ENCODE peak calls at places on chromosomes 4 and X, in six cellular contexts. D is aorta; T is heart right ventricle; I is tibial nerve; Z is Peyer's patch; L is CD4-positive, alpha-beta memory T cell. G is an unnamed sample.

GRCh38 chrX:78437621-78438020 is 110.2 kb upstream of the CYSLTR1 start:
- DNase-seq in D (no peak), T (no peak), I (no peak), Z (no peak), L (no peak), G (no peak)

GRCh38 chrX:149274516-149275105 is 230.5 kb downstream of the IDS start:
- DNase-seq in D (no peak), T (no peak), I (no peak), Z (no peak), L (no peak), G (no peak)

GRCh38 chrX:40158036-40158706 is 60.4 kb upstream of the BCOR start:
- DNase-seq in D (peak), T (no peak), I (no peak), Z (no peak), L (no peak), G (no peak)

GRCh38 chr4:41640905-41641304 is 102.9 kb downstream of the LIMCH1 start:
- DNase-seq in D (no peak), T (no peak), I (no peak), Z (no peak), L (no peak), G (no peak)

GRCh38 chrX:45758319-45758718 is 557.6 kb upstream of the DIPK2B start:
- DNase-seq in D (peak), T (no peak), I (no peak), Z (peak), L (peak), G (peak)

GRCh38 chrX:44400588-44400987 is 57.1 kb upstream of the EFHC2 start:
- DNase-seq in D (no peak), T (no peak), I (no peak), Z (no peak), L (no peak), G (no peak)

GRCh38 chrX:14528629-14529287 is 578 bp upstream of the GLRA2 start:
- DNase-seq in D (peak), T (peak), I (peak), Z (no peak), L (peak), G (peak)

GRCh38 chrX:150361777-150362351 is 1.3 kb upstream of the MAMLD1 start:
- DNase-seq in D (peak), T (peak), I (no peak), Z (no peak), L (peak), G (no peak)

GRCh38 chr4:5156677-5157076 is 105.4 kb downstream of the STK32B start:
- DNase-seq in D (no peak), T (no peak), I (no peak), Z (no peak), L (no peak), G (no peak)

GRCh38 chrX:45743081-45743533 is 542.4 kb upstream of the DIPK2B start:
- DNase-seq in D (no peak), T (no peak), I (no peak), Z (no peak), L (no peak), G (no peak)

GRCh38 chrX:109826954-109827708 is 94.1 kb upstream of the ACSL4 start:
- DNase-seq in D (no peak), T (no peak), I (no peak), Z (no peak), L (no peak), G (no peak)

GRCh38 chrX:152987801-152988200 is 6.1 kb downstream of the PNMA5 start:
- DNase-seq in D (no peak), T (no peak), I (no peak), Z (no peak), L (no peak), G (no peak)

GRCh38 chrX:100090931-100091330 is 319.1 kb downstream of the PCDH19 start:
- DNase-seq in D (no peak), T (no peak), I (no peak), Z (no peak), L (no peak), G (no peak)

GRCh38 chr4:185772391-185773093 is 39.5 kb downstream of the SORBS2 start:
- DNase-seq in D (no peak), T (no peak), I (no peak), Z (no peak), L (no peak), G (no peak)

GRCh38 chr4:185773419-185773818 is 38.6 kb downstream of the SORBS2 start:
- DNase-seq in D (peak), T (peak), I (no peak), Z (no peak), L (no peak), G (no peak)

GRCh38 chr4:185775792-185776555 is 36.0 kb downstream of the SORBS2 start:
- DNase-seq in D (no peak), T (no peak), I (no peak), Z (no peak), L (no peak), G (no peak)

GRCh38 chr4:185774815-185775684 is 36.9 kb downstream of the SORBS2 start:
- DNase-seq in D (peak), T (no peak), I (no peak), Z (no peak), L (no peak), G (no peak)

GRCh38 chr4:185774076-185774731 is 37.8 kb downstream of the SORBS2 start:
- DNase-seq in D (no peak), T (no peak), I (no peak), Z (no peak), L (no peak), G (no peak)
- H3K4me3 ChIP-seq in D (peak), T (peak), I (peak), Z (peak), L (no peak), G (no peak)

DNA sequence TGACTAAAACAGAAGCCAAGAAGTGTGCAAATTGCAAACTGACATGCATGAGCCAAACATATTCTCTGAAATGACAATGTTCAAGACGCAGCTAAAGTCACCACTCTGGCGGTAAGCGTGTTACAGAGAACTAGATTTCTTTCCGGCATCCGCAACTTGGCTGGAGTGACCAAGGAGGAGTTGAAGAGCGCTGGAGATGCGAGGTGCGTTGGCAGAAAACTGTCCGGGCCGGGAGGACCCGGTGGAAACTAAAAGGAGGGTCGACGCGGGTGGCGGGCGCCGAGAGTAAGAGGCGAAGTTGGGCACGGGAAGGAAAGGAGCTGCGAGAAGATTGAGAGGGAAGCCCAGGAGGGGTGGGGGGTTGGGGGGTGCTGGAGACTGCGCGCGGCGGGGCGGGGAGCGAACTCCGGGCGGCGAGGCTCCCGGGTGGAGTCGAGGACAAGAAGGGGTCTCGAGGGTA is 807 bp downstream of the SEL1L3 start:
- DNase-seq in D (peak), T (peak), I (no peak), Z (peak), L (peak), G (no peak)
- H3K27ac ChIP-seq in D (no peak), T (peak), I (peak), Z (peak), L (peak), G (peak)

GRCh38 chr4:153788419-153789276 is at the start of gene SFRP2:
- DNase-seq in D (peak), T (no peak), I (no peak), Z (no peak), L (no peak), G (no peak)

GRCh38 chr4:153784300-153784699 is 4.6 kb downstream of the SFRP2 start:
- DNase-seq in D (no peak), T (no peak), I (no peak), Z (no peak), L (no peak), G (no peak)

GRCh38 chr4:153788064-153788418 is 842 bp downstream of the SFRP2 start:
- DNase-seq in D (no peak), T (no peak), I (no peak), Z (no peak), L (no peak), G (no peak)

GRCh38 chr4:153787156-153787555 is 1.7 kb downstream of the SFRP2 start:
- DNase-seq in D (no peak), T (no peak), I (no peak), Z (no peak), L (no peak), G (no peak)

GRCh38 chr4:153785830-153786721 is 2.8 kb downstream of the SFRP2 start:
- DNase-seq in D (no peak), T (no peak), I (no peak), Z (no peak), L (no peak), G (no peak)
- H3K4me3 ChIP-seq in D (no peak), T (no peak), I (no peak), Z (no peak), L (no peak), G (no peak)

GRCh38 chr4:25814737-25815136 is 48.1 kb downstream of the SEL1L3 start:
- DNase-seq in D (no peak), T (no peak), I (no peak), Z (no peak), L (no peak), G (no peak)
- H3K27ac ChIP-seq in D (no peak), T (peak), I (peak), Z (no peak), L (no peak), G (no peak)